ENCODE peak calls at places on chromosomes 16 and 17, in eight cellular contexts. T is heart left ventricle, I is nephron progenitor cell, S is A549, N is GM12865, F is mesothelial cell of epicardium, V is cardiac fibroblast, J is fibroblast of the aortic adventitia. P is an unnamed sample.

GRCh38 chr17:67487506-67487905 is 110.4 kb downstream of the PITPNC1 start:
- DNase-seq in S (no peak), V (peak), T (no peak), J (peak), F (peak), N (no peak), I (no peak), P (no peak)

GRCh38 chr16:1134776-1135458 is 18.0 kb upstream of the CACNA1H start:
- DNase-seq in V (no peak), N (no peak), J (no peak), I (no peak), S (no peak), F (no peak), T (no peak), P (no peak)

GRCh38 chr16:66402166-66402565 is 24.9 kb upstream of the BEAN1 start:
- DNase-seq in N (no peak), F (peak), I (no peak), J (no peak), V (no peak), T (no peak), S (no peak), P (no peak)

GRCh38 chr17:37711113-37711512 is 33.7 kb downstream of the HNF1B start:
- DNase-seq in J (no peak), T (no peak), S (no peak), I (no peak), F (peak), V (no peak), N (no peak), P (no peak)

GRCh38 chr16:2513405-2514332 is at the start of gene ATP6V0C:
- DNase-seq in N (peak), T (peak), I (peak), F (peak), S (peak), J (peak), V (peak), P (peak)

GRCh38 chr17:66541461-66542182 is 239.2 kb downstream of the PRKCA start:
- DNase-seq in F (no peak), T (no peak), J (peak), S (no peak), N (peak), I (no peak), V (peak), P (no peak)

GRCh38 chr16:81536648-81537047 is 92.0 kb downstream of the CMIP start:
- DNase-seq in T (no peak), I (no peak), N (no peak), S (no peak), V (no peak), J (no peak), F (no peak), P (no peak)

GRCh38 chr16:54602666-54603065 is 316.1 kb upstream of the IRX3 start:
- DNase-seq in J (no peak), V (no peak), T (no peak), N (no peak), I (no peak), S (no peak), F (no peak), P (no peak)

GRCh38 chr16:75550211-75550662 is 5.8 kb downstream of the TMEM231 start:
- DNase-seq in J (peak), N (peak), S (peak), I (no peak), V (peak), F (no peak), T (peak), P (peak)

GRCh38 chr17:61285483-61286320 is 113.9 kb upstream of the TBX2 start:
- DNase-seq in V (peak), T (peak), S (no peak), N (peak), I (no peak), J (peak), F (no peak), P (no peak)

GRCh38 chr17:58668598-58668935 is 23.3 kb downstream of the TEX14 start:
- DNase-seq in S (no peak), J (no peak), I (no peak), T (no peak), F (no peak), N (no peak), V (no peak), P (no peak)

GRCh38 chr16:84829168-84829965 is 9.6 kb downstream of the CRISPLD2 start:
- DNase-seq in I (no peak), S (no peak), T (no peak), J (peak), F (no peak), N (no peak), V (peak), P (no peak)

GRCh38 chr17:4405038-4405669 is 28.6 kb upstream of the SPNS3 start:
- DNase-seq in S (no peak), N (peak), V (no peak), F (no peak), I (no peak), J (no peak), T (no peak), P (no peak)

GRCh38 chr17:76204277-76204676 is 36.0 kb downstream of the RNF157 start:
- DNase-seq in J (peak), T (no peak), N (no peak), V (peak), F (no peak), I (no peak), S (peak), P (no peak)

GRCh38 chr16:7505495-7505894 is 172.8 kb downstream of the RBFOX1 start:
- DNase-seq in F (no peak), V (no peak), N (no peak), I (no peak), T (no peak), S (no peak), J (no peak), P (no peak)

GRCh38 chr16:30526137-30526822 is at the start of gene ZNF768:
- DNase-seq in V (peak), F (peak), S (peak), J (peak), N (peak), I (peak), T (no peak), P (peak)

GRCh38 chr17:41421617-41422016 is 2.8 kb downstream of the KRT37 start:
- DNase-seq in V (no peak), N (no peak), I (no peak), T (no peak), S (no peak), F (no peak), J (no peak), P (no peak)

GRCh38 chr16:2835638-2836493 is 5.8 kb downstream of the ZG16B start:
- DNase-seq in I (no peak), T (peak), F (no peak), V (peak), N (no peak), S (peak), J (peak), P (no peak)

GRCh38 chr16:25838724-25839186 is 147.0 kb downstream of the HS3ST4 start:
- DNase-seq in I (peak), V (peak), J (peak), F (peak), T (no peak), N (peak), S (peak), P (peak)

GRCh38 chr17:29645516-29646051 is 22.9 kb upstream of the CORO6 start:
- DNase-seq in J (peak), F (no peak), T (peak), N (no peak), V (peak), S (no peak), I (no peak), P (no peak)

GRCh38 chr17:39703913-39704312 is 4.0 kb downstream of the ERBB2 start:
- DNase-seq in V (no peak), J (no peak), I (no peak), N (no peak), T (no peak), S (no peak), F (no peak), P (no peak)

GRCh38 chr17:64146418-64147109 is 16.6 kb upstream of the ERN1 start:
- DNase-seq in J (peak), S (peak), F (peak), I (peak), V (peak), T (peak), N (peak), P (peak)

GRCh38 chr17:64145751-64146417 is 15.9 kb upstream of the ERN1 start:
- DNase-seq in N (peak), J (peak), T (peak), V (peak), S (peak), I (peak), F (peak), P (peak)

GRCh38 chr17:64147110-64148016 is 17.4 kb upstream of the ERN1 start:
- DNase-seq in I (no peak), N (peak), V (peak), T (no peak), F (no peak), J (peak), S (peak), P (no peak)

GRCh38 chr17:64148017-64148631 is 18.2 kb upstream of the ERN1 start:
- DNase-seq in I (no peak), V (peak), J (peak), T (no peak), S (peak), N (peak), F (no peak), P (no peak)

DNA sequence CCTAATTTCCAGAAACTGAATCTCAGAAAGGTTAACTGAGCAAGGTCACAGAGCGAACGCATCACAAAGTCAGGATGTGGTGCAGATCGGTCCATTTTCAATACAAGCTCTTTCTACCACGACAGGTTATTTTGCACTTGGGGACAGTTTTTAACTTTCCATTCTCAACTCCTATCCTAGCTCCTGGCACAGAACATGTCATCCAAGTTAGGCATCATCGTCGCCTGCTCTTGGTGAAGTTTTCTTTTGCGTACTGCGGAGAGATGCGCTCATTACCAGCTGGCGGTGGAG is 15.5 kb upstream of the ERN1 start:
- DNase-seq in J (no peak), T (no peak), V (no peak), I (no peak), N (no peak), F (no peak), S (no peak), P (no peak)
- TF ChIP-seq CTCF in J (no peak), T (no peak), V (no peak), I (no peak), N (no peak), F (no peak), S (no peak), P (no peak)

GRCh38 chr17:2303278-2304188 is at the start of the genes SMG6 and SRR:
- DNase-seq in F (peak), I (peak), S (peak), J (peak), T (peak), N (peak), V (peak), P (peak)
- TF ChIP-seq CTCF in F (no peak), I (no peak), S (no peak), J (no peak), T (no peak), N (no peak), V (no peak), P (no peak)

GRCh38 chr17:49365667-49366066 is 3.6 kb upstream of the ZNF652 start:
- DNase-seq in V (peak), T (no peak), J (no peak), S (peak), N (peak), F (no peak), I (no peak), P (peak)
- TF ChIP-seq CTCF in V (no peak), T (no peak), J (peak), S (no peak), N (no peak), F (no peak), I (no peak), P (no peak)

DNA sequence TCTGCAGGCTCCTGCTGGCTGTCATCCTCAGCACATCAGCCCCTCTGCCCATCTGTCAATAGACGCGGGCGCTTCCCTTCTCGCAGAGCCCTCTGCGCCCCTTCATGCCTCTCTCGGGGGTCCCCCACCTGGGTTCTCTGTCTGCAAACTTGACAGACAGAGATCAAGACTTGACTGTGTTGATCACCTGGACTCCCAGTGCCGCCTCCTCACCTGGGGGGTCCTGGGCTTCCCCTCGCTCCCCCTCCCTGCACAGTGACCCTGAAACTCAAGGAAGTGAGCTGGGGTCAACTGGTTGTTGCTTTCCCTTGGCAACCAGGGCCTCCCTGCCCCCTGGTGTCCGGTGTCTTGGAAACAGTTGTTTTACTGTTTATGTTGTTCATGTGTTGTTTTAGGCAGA is 31.9 kb downstream of the RNF213 start:
- DNase-seq in T (no peak), V (peak), J (no peak), I (peak), S (no peak), N (no peak), F (no peak), P (no peak)
- TF ChIP-seq CTCF in T (no peak), V (no peak), J (no peak), I (peak), S (peak), N (no peak), F (no peak), P (no peak)

GRCh38 chr16:50549561-50549915 is 1.3 kb downstream of the NKD1 start:
- DNase-seq in F (no peak), V (no peak), I (no peak), N (no peak), T (no peak), J (no peak), S (no peak), P (no peak)

GRCh38 chr16:50547944-50548658 is at the start of gene NKD1:
- DNase-seq in J (peak), F (peak), N (peak), T (peak), V (peak), I (peak), S (peak), P (peak)

GRCh38 chr16:50546125-50546524 is 2.1 kb upstream of the NKD1 start:
- DNase-seq in J (no peak), N (no peak), I (no peak), V (no peak), T (no peak), F (no peak), S (no peak), P (no peak)

GRCh38 chr16:50548659-50549560 is 714 bp downstream of the NKD1 start:
- DNase-seq in F (peak), S (no peak), V (peak), T (no peak), N (peak), I (peak), J (no peak), P (peak)

DNA sequence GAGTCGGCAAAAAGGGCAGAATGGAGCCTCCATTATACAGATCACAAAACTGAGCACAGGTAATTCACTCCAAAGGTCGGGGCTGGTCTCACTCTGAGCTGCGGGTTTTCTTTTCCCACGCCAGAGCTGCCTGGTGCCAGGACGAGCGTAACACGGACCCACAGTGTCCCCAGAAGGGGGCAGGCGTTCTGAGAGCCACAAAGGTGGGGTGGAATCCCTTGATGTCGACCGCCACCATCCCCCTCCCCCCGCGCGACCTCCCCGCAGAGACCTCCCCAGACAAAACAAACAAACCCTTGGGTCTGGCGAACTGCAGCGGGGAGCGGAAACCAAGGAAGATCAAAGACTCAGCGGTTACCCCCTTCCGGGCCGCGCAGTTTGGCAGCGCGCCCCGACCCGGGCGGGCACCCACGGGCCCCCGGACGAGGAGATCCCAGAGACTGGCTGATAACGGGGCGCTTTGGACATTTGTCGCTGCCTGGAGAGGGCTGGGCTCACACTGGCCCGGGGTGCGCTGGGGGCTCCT is 793 bp upstream of the NKD1 start:
- DNase-seq in F (peak), V (peak), N (peak), S (peak), J (no peak), I (peak), T (peak), P (peak)
- TF ChIP-seq CTCF in F (no peak), V (no peak), N (peak), S (no peak), J (no peak), I (no peak), T (no peak), P (no peak)

GRCh38 chr17:59874366-59874765 is 18.4 kb downstream of the TUBD1 start:
- DNase-seq in T (no peak), F (no peak), N (no peak), I (no peak), J (no peak), V (no peak), S (no peak), P (no peak)
- TF ChIP-seq CTCF in T (no peak), F (no peak), N (no peak), I (no peak), J (no peak), V (no peak), S (no peak), P (no peak)

GRCh38 chr16:28935924-28936783 is 4.4 kb downstream of the CD19 start:
- DNase-seq in J (peak), N (peak), F (no peak), V (peak), I (peak), S (peak), T (peak), P (peak)
- TF ChIP-seq CTCF in J (no peak), N (no peak), F (no peak), V (no peak), I (no peak), S (no peak), T (no peak), P (no peak)

GRCh38 chr17:45235071-45236001 is 13.7 kb downstream of the FMNL1 start:
- DNase-seq in F (peak), T (peak), V (peak), I (peak), S (peak), N (peak), J (peak), P (peak)

GRCh38 chr17:45233423-45233924 is 11.8 kb downstream of the FMNL1 start:
- DNase-seq in J (no peak), F (no peak), V (no peak), N (no peak), T (no peak), I (no peak), S (peak), P (no peak)

GRCh38 chr17:45236002-45236606 is 14.4 kb downstream of the FMNL1 start:
- DNase-seq in N (no peak), T (no peak), V (no peak), S (no peak), J (no peak), I (no peak), F (no peak), P (no peak)

GRCh38 chr17:45232514-45233422 is 11.1 kb downstream of the FMNL1 start:
- DNase-seq in T (no peak), J (no peak), V (no peak), I (no peak), S (peak), N (no peak), F (no peak), P (no peak)

DNA sequence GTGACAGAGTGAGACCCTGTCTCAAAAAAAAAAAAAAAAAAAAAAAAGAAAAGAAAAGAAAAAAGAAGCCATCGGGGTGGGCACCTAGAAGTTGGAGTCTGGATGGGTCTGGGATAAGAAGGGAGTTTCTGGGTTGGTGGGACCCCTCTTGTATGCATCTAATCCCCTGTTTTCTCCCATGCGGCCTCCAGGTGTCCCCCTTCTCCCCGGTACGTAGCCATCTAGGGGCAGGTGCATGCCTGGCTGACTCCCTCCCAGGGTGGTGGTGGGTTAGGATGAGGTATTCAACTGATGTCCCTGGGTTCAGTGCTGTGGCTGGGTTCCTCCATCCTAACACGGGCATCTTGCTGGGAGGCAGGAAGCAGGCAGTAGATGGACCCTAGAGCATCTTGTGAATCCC is 13.0 kb downstream of the FMNL1 start:
- DNase-seq in V (no peak), J (no peak), F (no peak), N (peak), S (peak), T (no peak), I (peak), P (no peak)
- TF ChIP-seq CTCF in V (peak), J (peak), F (peak), N (peak), S (peak), T (no peak), I (peak), P (no peak)

GRCh38 chr17:49515196-49515770 is 20.2 kb downstream of the NGFR start:
- DNase-seq in F (no peak), V (peak), N (peak), I (peak), T (peak), S (peak), J (peak), P (no peak)
- TF ChIP-seq CTCF in F (no peak), V (peak), N (no peak), I (no peak), T (peak), S (no peak), J (peak), P (no peak)

DNA sequence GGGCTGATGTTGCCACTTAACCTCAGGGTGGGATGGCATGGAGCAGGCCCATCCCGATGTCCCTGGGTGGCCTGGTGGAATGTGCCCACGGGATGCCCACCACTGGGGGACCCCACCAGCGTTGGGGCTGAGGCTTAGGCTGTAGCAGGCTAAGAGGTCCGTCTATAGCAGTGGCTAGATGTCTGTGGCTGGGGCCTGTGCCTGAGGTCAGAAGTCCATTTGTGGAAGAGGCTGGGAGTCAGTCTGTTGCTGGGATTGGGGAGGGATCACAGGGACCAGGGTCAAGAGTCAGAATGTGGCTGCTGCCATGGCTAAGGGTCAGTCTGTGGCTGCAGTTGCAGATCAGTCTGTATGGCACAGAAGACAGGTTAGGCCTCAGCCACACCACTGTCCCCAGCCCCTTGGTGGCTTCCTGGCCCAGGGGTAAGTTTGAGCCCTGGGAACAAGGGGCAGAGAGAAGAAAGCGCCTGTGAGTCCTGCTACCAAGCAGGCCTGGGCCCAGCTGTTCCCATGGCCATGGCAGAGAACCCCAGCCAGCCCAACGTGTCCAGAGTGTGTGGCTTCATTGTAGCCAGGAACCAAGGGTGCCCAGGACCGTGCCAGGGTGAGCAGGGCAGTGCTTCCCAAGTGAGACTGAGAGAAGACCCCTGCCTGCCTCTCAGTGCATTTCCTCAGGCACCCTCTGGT is 35.7 kb downstream of the RAI1 start:
- DNase-seq in S (no peak), T (no peak), I (no peak), J (no peak), V (no peak), N (no peak), F (no peak), P (no peak)
- TF ChIP-seq CTCF in S (no peak), T (no peak), I (no peak), J (no peak), V (no peak), N (no peak), F (no peak), P (no peak)